ENCODE peak calls at places on chromosomes 1 and 21, in nine cellular contexts. M, G, L, F, T, J, D, V and K are unnamed samples.

GRCh38 chr1:39845569-39846566 is 37.4 kb downstream of the TRIT1 start:
- DNase-seq in L (peak), V (peak), T (peak), J (peak), F (peak), D (peak), G (peak), M (peak), K (peak)

GRCh38 chr21:36487641-36488307 is 7.9 kb upstream of the CLDN14 start:
- DNase-seq in G (peak), L (no peak), F (no peak), T (no peak), J (no peak), D (peak), M (no peak), V (no peak), K (no peak)

GRCh38 chr1:247322437-247322836 is 9.2 kb downstream of the ZNF496 start:
- DNase-seq in F (no peak), J (no peak), T (peak), G (peak), V (peak), M (no peak), D (peak), L (no peak), K (no peak)

GRCh38 chr1:46461809-46462448 is 27.7 kb upstream of the DMBX1 start:
- DNase-seq in M (no peak), G (no peak), J (no peak), F (no peak), T (no peak), V (peak), D (no peak), L (no peak), K (no peak)

GRCh38 chr1:102234753-102235359 is 238.1 kb upstream of the OLFM3 start:
- DNase-seq in D (no peak), G (no peak), F (no peak), V (no peak), T (no peak), L (no peak), J (no peak), M (no peak), K (no peak)

GRCh38 chr1:162530318-162530984 is 31.1 kb upstream of the UAP1 start:
- DNase-seq in F (no peak), L (no peak), V (no peak), T (no peak), G (no peak), D (no peak), J (no peak), M (peak), K (no peak)

GRCh38 chr21:40425981-40426380 is 421.0 kb downstream of the DSCAM start:
- DNase-seq in F (no peak), G (no peak), D (no peak), M (no peak), L (no peak), V (no peak), J (no peak), T (no peak), K (no peak)

GRCh38 chr1:102726417-102726816 is 381.9 kb downstream of the COL11A1 start:
- DNase-seq in T (no peak), G (peak), V (no peak), M (no peak), F (no peak), L (no peak), D (no peak), J (no peak), K (no peak)

GRCh38 chr1:193729429-193729828 is 543.0 kb upstream of the B3GALT2 start:
- DNase-seq in L (no peak), F (no peak), J (no peak), D (peak), G (peak), V (no peak), T (no peak), M (no peak), K (no peak)

GRCh38 chr1:228081144-228081543 is 1.4 kb upstream of the ARF1 start:
- DNase-seq in T (no peak), M (no peak), F (no peak), G (no peak), L (no peak), V (peak), J (peak), D (no peak), K (no peak)

GRCh38 chr1:203556047-203556851 is 62.3 kb downstream of the OPTC start:
- DNase-seq in G (peak), F (no peak), L (peak), D (peak), V (peak), J (no peak), M (peak), T (no peak), K (no peak)

GRCh38 chr1:176959461-176959860 is 205.1 kb downstream of the ASTN1 start:
- DNase-seq in J (no peak), F (no peak), V (no peak), G (no peak), T (no peak), L (no peak), M (no peak), D (no peak), K (no peak)

GRCh38 chr1:238951809-238952208 is 434.6 kb upstream of the CHRM3 start:
- DNase-seq in T (peak), F (peak), D (peak), V (peak), L (no peak), M (no peak), J (no peak), G (peak), K (no peak)

GRCh38 chr1:66210653-66211052 is 323.3 kb upstream of the SGIP1 start:
- DNase-seq in J (no peak), L (no peak), G (no peak), D (peak), F (no peak), M (no peak), V (no peak), T (no peak), K (no peak)

GRCh38 chr1:31442648-31442994 is 29.6 kb downstream of the SERINC2 start:
- DNase-seq in G (no peak), L (no peak), V (no peak), D (no peak), T (no peak), J (no peak), F (no peak), M (no peak), K (no peak)

GRCh38 chr21:35038772-35039145 is 10.3 kb downstream of the RUNX1 start:
- DNase-seq in T (no peak), V (no peak), J (no peak), L (no peak), F (no peak), D (no peak), G (no peak), M (no peak), K (no peak)

GRCh38 chr1:200934676-200935245 is 40.1 kb downstream of the INAVA start:
- DNase-seq in J (no peak), T (no peak), G (no peak), F (no peak), D (no peak), V (no peak), L (no peak), M (no peak), K (no peak)

GRCh38 chr1:153597206-153597605 is 15.7 kb downstream of the S100A16 start:
- DNase-seq in G (no peak), J (no peak), D (peak), L (no peak), T (peak), V (peak), M (no peak), F (no peak), K (no peak)

GRCh38 chr1:3518756-3519155 is 64.3 kb downstream of the ARHGEF16 start:
- DNase-seq in F (no peak), V (no peak), L (no peak), D (no peak), J (no peak), M (no peak), G (no peak), T (no peak), K (no peak)

GRCh38 chr1:4700801-4701200 is 46.4 kb downstream of the AJAP1 start:
- DNase-seq in V (no peak), G (no peak), M (no peak), L (no peak), J (no peak), F (no peak), T (peak), D (no peak), K (no peak)

GRCh38 chr21:33024278-33025103 is 1.2 kb upstream of the OLIG2 start:
- DNase-seq in D (no peak), G (no peak), V (peak), L (no peak), M (peak), F (no peak), J (no peak), T (no peak), K (no peak)

GRCh38 chr21:37139902-37140301 is 66.8 kb downstream of the TTC3 start:
- DNase-seq in J (no peak), G (peak), T (no peak), D (peak), F (no peak), L (no peak), M (no peak), V (no peak), K (no peak)

GRCh38 chr1:50285994-50286393 is 137.2 kb downstream of the DMRTA2 start:
- DNase-seq in J (no peak), T (no peak), M (no peak), V (no peak), F (no peak), D (no peak), G (no peak), L (no peak), K (no peak)

GRCh38 chr1:199742547-199742946 is 285.0 kb upstream of the NR5A2 start:
- DNase-seq in V (peak), J (no peak), F (no peak), G (peak), D (peak), M (no peak), T (peak), L (no peak), K (no peak)

GRCh38 chr21:44903054-44903685 is 17.5 kb downstream of the ITGB2 start:
- DNase-seq in T (no peak), D (no peak), V (no peak), L (no peak), F (no peak), M (no peak), J (no peak), G (no peak), K (no peak)

GRCh38 chr1:230376296-230376695 is 49.8 kb downstream of the PGBD5 start:
- DNase-seq in L (no peak), G (no peak), M (no peak), D (no peak), V (no peak), J (no peak), T (no peak), F (no peak), K (no peak)

GRCh38 chr21:34987673-34988072 is 61.4 kb downstream of the RUNX1 start:
- DNase-seq in V (no peak), J (no peak), L (no peak), M (no peak), T (no peak), F (no peak), G (no peak), D (peak), K (no peak)

GRCh38 chr1:24735619-24736375 is 9.4 kb upstream of the CLIC4 start:
- DNase-seq in G (peak), V (peak), D (peak), M (no peak), F (no peak), J (no peak), T (no peak), L (no peak), K (no peak)

DNA sequence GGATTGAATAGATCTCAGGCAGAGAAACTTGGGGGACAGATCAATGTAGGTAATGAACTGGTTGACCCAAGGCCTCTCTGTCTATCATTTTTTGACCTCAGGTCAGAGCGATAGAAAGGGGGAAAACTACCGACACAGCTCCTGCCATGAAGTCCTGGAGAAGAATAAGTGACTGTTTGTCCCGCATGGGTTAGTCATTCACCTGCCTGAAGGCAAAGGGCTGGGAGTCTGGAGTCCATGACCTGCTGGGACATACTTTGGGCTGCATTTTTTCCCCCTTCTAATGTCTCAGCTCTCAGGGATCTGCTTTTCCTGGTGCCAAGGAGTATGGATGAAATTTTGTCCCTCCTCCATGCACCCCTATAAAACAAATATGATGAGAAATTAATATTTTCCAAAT is 1.6 kb upstream of the ROR1 start:
- DNase-seq in F (no peak), T (no peak), D (no peak), J (no peak), V (no peak), M (no peak), L (no peak), G (no peak), K (no peak)
- TF ChIP-seq CTCF in F (no peak), T (no peak), D (no peak), J (no peak), V (no peak), M (no peak), L (no peak), G (no peak), K (no peak)

DNA sequence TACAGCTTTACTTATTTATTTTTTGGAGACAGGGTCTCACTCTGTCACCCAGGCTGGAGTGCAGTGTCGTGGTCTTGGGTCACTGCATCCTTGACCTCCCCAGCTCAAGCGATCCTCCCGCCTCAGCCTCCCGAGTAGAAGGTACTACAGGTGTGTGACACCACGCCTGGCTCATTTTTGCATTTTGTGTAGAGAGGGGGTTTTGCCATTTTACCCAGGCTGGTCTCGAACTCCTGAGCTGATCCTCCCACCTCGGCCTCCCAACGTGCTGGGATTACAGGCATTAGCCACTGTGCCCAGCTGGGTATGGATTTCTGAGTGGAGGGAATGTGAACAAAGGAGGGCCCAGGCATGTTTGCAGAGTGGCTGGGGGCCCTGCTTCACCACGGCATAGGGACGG is 44.1 kb downstream of the WNT4 start:
- DNase-seq in J (no peak), G (no peak), V (no peak), L (no peak), F (no peak), M (no peak), D (no peak), T (no peak), K (no peak)
- TF ChIP-seq CTCF in J (no peak), G (no peak), V (no peak), L (no peak), F (no peak), M (no peak), D (no peak), T (no peak), K (no peak)

GRCh38 chr1:212595229-212595628 is 13.3 kb upstream of the ATF3 start:
- DNase-seq in M (no peak), V (no peak), F (no peak), G (no peak), D (no peak), L (no peak), T (no peak), J (no peak), K (no peak)

GRCh38 chr1:212597495-212597894 is 11.1 kb upstream of the ATF3 start:
- DNase-seq in G (no peak), L (no peak), T (no peak), D (peak), M (no peak), V (no peak), J (no peak), F (no peak), K (no peak)

GRCh38 chr1:212594640-212595039 is 13.9 kb upstream of the ATF3 start:
- DNase-seq in T (no peak), F (no peak), G (no peak), V (no peak), L (no peak), J (no peak), D (no peak), M (no peak), K (no peak)

GRCh38 chr1:212596798-212597197 is 11.8 kb upstream of the ATF3 start:
- DNase-seq in T (no peak), J (no peak), F (no peak), L (no peak), M (no peak), D (no peak), V (no peak), G (no peak), K (no peak)

DNA sequence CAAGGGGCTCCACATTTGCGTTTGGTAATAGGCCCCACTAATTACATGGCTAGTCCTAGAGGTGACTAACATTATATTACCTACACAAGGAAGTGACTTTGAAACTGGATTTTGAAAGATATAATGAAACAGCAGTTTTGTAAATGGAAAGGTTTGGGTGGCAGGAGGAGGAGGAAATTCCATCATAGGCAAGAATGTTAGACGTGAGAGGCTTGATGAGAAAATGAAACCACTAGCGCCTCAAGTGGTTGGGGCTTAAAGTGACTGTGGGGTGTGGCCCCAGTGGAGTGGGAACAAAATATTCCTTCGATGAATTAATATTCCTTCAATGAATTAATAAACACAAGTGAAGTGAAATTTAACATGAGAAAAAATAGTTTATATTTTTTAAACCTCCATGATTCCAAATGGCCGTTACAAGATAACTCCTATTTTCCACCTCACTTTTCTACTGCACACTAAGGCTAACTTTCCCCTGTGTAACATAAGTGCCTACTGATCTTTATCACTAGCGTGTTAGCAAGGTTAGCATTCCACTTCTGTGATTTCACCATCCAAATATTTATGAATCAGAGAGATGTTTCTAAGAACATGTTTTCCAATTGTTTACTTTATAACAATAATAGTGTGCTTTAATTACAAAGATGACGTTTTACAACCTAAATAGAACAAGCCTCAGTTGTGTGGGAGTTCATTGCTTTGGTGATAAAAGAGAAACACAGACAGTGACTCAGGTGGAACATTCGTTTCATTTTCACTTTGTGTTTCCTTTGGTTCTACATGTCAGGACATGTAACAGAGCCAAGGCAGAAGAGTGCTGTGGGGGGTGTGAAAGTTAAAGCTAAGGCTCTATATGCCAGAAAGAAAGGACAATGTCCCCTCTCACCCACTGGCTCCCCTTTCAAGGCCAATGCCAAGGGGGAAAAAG is 12.5 kb upstream of the ATF3 start:
- DNase-seq in T (peak), D (peak), L (no peak), V (peak), G (peak), F (peak), M (peak), J (no peak), K (no peak)
- TF ChIP-seq CTCF in T (peak), D (peak), L (peak), V (peak), G (peak), F (peak), M (peak), J (peak), K (peak)

DNA sequence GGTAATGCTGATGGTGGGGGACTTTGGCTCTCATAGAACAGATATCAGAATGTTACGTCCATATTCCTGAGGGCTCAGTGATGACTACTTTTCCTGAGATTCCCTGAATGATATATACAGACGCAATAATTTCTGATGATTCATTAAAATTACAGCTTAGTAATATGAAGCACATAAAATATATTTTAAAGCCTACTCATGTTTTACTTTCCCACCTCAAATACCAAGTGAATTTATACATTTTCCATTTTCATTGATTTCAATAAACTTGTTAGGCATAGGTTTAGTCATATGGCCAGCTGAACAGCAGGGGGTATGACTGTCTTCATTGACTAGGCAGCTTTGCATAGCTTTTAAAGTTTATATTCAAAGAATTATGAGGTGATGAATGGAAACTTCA is 26.2 kb upstream of the PDC start:
- DNase-seq in D (peak), G (no peak), J (no peak), T (no peak), F (no peak), M (no peak), L (no peak), V (no peak), K (no peak)
- TF ChIP-seq CTCF in D (no peak), G (no peak), J (no peak), T (no peak), F (no peak), M (no peak), L (no peak), V (peak), K (no peak)

DNA sequence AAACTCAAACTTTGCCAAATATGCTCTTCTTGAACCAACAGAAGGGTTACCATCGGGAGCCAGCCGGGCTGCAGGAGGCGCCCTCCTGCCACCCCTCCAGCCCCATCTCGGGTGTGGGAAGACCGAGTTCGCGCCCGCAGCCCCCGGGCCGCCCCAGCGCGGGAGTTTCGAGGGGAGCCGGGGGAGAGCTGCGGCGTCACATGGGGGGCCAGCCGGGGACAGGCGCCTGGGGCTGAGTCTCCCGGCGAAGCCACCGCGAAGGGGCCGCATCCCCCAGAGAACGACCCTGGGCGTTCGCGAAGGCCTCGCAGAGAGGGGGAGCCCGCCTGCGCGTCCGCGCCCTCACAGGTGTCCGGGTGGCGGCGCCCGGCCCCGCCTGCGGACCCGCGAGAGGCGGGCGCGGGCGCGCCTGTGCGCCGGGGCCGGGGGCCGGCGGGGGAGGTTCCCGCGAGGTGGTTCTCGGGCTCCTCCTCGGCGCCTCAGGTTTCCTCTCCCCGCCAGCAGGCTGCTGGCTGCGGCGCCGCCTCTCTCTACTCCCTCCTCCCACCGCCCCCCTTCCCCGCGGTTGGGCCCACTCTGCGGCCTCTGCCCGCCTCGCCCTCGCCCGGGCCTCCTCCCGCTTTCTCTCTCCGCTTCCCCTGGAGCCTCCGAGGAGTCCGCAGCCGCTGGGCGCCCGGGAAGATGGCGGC is at the start of gene RAVER2:
- DNase-seq in L (peak), F (peak), G (peak), M (peak), D (peak), J (peak), V (peak), T (peak), K (peak)
- TF ChIP-seq CTCF in L (peak), F (no peak), G (peak), M (peak), D (peak), J (no peak), V (peak), T (peak), K (no peak)

DNA sequence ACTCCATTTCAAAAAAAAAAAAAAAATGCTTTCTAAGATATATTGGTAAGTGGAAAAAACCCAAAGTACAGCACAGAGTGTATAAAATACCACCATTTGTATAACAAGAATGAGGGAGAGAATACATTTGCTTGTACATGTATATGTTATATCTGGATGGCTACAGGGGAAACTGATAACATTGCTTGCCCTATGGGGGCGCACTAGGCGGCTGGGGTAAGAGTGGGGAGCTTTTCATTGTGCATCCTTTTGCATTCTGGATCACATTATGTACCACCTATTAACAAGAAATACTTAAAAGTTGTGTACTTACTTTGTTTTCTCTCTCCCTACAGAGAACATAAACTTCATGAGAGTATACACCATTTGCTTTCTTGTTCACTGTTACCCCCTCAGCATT is 28.6 kb upstream of the OPRD1 start:
- DNase-seq in J (no peak), V (no peak), M (no peak), D (no peak), F (no peak), T (no peak), L (no peak), G (no peak), K (no peak)
- TF ChIP-seq CTCF in J (no peak), V (no peak), M (no peak), D (no peak), F (no peak), T (no peak), L (no peak), G (no peak), K (no peak)